ENCODE peak calls at places on chromosome 6, in four cellular contexts. One of them, this sample, is unnamed.

GRCh38 chr6:156999762-157000161 is 222.6 kb downstream of the ARID1B start:
- DNase-seq in HepG2: no peak
- DNase-seq in GM12878: no peak
- DNase-seq in K562: no peak
- DNase-seq in this sample: no peak

GRCh38 chr6:108561742-108562502 is 1.2 kb downstream of the FOXO3 start:
- DNase-seq in HepG2: peak; percentile 17
- DNase-seq in GM12878: no peak
- DNase-seq in K562: peak; percentile 31
- DNase-seq in this sample: no peak

GRCh38 chr6:106782524-106783265 is 153.3 kb downstream of the QRSL1 start:
- DNase-seq in HepG2: no peak
- DNase-seq in GM12878: no peak
- DNase-seq in K562: no peak
- DNase-seq in this sample: no peak

GRCh38 chr6:18507018-18507415 is 119.9 kb downstream of the RNF144B start:
- DNase-seq in HepG2: no peak
- DNase-seq in GM12878: no peak
- DNase-seq in K562: peak; percentile 20
- DNase-seq in this sample: no peak

GRCh38 chr6:56764081-56764566 is 121.4 kb upstream of the DST start:
- DNase-seq in HepG2: peak; percentile 69
- DNase-seq in GM12878: peak; percentile 84
- DNase-seq in K562: peak; percentile 25
- DNase-seq in this sample: peak; percentile 40

GRCh38 chr6:127854009-127854408 is 46.8 kb downstream of the THEMIS start:
- DNase-seq in HepG2: no peak
- DNase-seq in GM12878: no peak
- DNase-seq in K562: no peak
- DNase-seq in this sample: no peak

GRCh38 chr6:95099410-95099809 is 477.9 kb upstream of the MANEA start:
- DNase-seq in HepG2: no peak
- DNase-seq in GM12878: no peak
- DNase-seq in K562: no peak
- DNase-seq in this sample: no peak

GRCh38 chr6:15547379-15547778 is 115.4 kb downstream of the DTNBP1 start:
- DNase-seq in HepG2: no peak
- DNase-seq in GM12878: no peak
- DNase-seq in K562: no peak
- DNase-seq in this sample: no peak

GRCh38 chr6:60695232-60695631 is 1590.8 kb downstream of the KHDRBS2 start:
- DNase-seq in HepG2: no peak
- DNase-seq in GM12878: no peak
- DNase-seq in K562: no peak
- DNase-seq in this sample: no peak

GRCh38 chr6:160259585-160259984 is 964 bp upstream of the SLC22A2 start:
- DNase-seq in HepG2: no peak
- DNase-seq in GM12878: no peak
- DNase-seq in K562: no peak
- DNase-seq in this sample: no peak

GRCh38 chr6:159720708-159721107 is 6.6 kb upstream of the WTAP start:
- DNase-seq in HepG2: peak; percentile 82
- DNase-seq in GM12878: no peak
- DNase-seq in K562: peak; percentile 67
- DNase-seq in this sample: peak; percentile 32

GRCh38 chr6:56297022-56297995 is 49.9 kb upstream of the COL21A1 start:
- DNase-seq in HepG2: no peak
- DNase-seq in GM12878: no peak
- DNase-seq in K562: no peak
- DNase-seq in this sample: no peak

GRCh38 chr6:53862517-53863457 is 68.0 kb downstream of the LRRC1 start:
- DNase-seq in HepG2: no peak
- DNase-seq in GM12878: no peak
- DNase-seq in K562: no peak
- DNase-seq in this sample: no peak

GRCh38 chr6:2963756-2964155 is 7.6 kb downstream of the SERPINB6 start:
- DNase-seq in HepG2: no peak
- DNase-seq in GM12878: no peak
- DNase-seq in K562: no peak
- DNase-seq in this sample: no peak

GRCh38 chr6:134372603-134373281 is 54.8 kb upstream of the SGK1 start:
- DNase-seq in HepG2: no peak
- DNase-seq in GM12878: no peak
- DNase-seq in K562: no peak
- DNase-seq in this sample: no peak

GRCh38 chr6:168179702-168180382 is 100.8 kb upstream of the FRMD1 start:
- DNase-seq in HepG2: no peak
- DNase-seq in GM12878: no peak
- DNase-seq in K562: no peak
- DNase-seq in this sample: no peak

GRCh38 chr6:163415176-163415619 is 680 bp downstream of the QKI start:
- DNase-seq in HepG2: no peak
- DNase-seq in GM12878: no peak
- DNase-seq in K562: peak; percentile 42
- DNase-seq in this sample: no peak

GRCh38 chr6:34912715-34913464 is 23.8 kb downstream of the ANKS1A start:
- DNase-seq in HepG2: no peak
- DNase-seq in GM12878: peak; percentile 53
- DNase-seq in K562: no peak
- DNase-seq in this sample: no peak

GRCh38 chr6:169167581-169168301 is 85.9 kb downstream of the THBS2 start:
- DNase-seq in HepG2: no peak
- DNase-seq in GM12878: no peak
- DNase-seq in K562: no peak
- DNase-seq in this sample: peak; percentile 42

GRCh38 chr6:21208796-21209186 is 384.8 kb upstream of the SOX4 start:
- DNase-seq in HepG2: no peak
- DNase-seq in GM12878: no peak
- DNase-seq in K562: no peak
- DNase-seq in this sample: no peak

GRCh38 chr6:36221674-36222073 is 25.1 kb downstream of the BRPF3 start:
- DNase-seq in HepG2: no peak
- DNase-seq in GM12878: no peak
- DNase-seq in K562: peak; percentile 30
- DNase-seq in this sample: no peak

GRCh38 chr6:583639-584038 is 73.3 kb downstream of the HUS1B start:
- DNase-seq in HepG2: no peak
- DNase-seq in GM12878: no peak
- DNase-seq in K562: no peak
- DNase-seq in this sample: no peak

GRCh38 chr6:36139991-36140710 is 9.8 kb downstream of the MAPK13 start:
- DNase-seq in HepG2: no peak
- DNase-seq in GM12878: no peak
- DNase-seq in K562: peak; percentile 32
- DNase-seq in this sample: no peak

GRCh38 chr6:5249451-5250122 is 11.2 kb downstream of the LYRM4 start:
- DNase-seq in HepG2: no peak
- DNase-seq in GM12878: no peak
- DNase-seq in K562: no peak
- DNase-seq in this sample: no peak

GRCh38 chr6:137216106-137216505 is 3.1 kb downstream of the IFNGR1 start:
- DNase-seq in HepG2: no peak
- DNase-seq in GM12878: no peak
- DNase-seq in K562: no peak
- DNase-seq in this sample: no peak

GRCh38 chr6:79699606-79700005 is 68.5 kb downstream of the SH3BGRL2 start:
- DNase-seq in HepG2: no peak
- DNase-seq in GM12878: no peak
- DNase-seq in K562: no peak
- DNase-seq in this sample: no peak

GRCh38 chr6:24838081-24838480 is 39.4 kb upstream of the ARMH2 start:
- DNase-seq in HepG2: no peak
- DNase-seq in GM12878: no peak
- DNase-seq in K562: no peak
- DNase-seq in this sample: no peak

GRCh38 chr6:137290601-137291261 is 71.5 kb upstream of the IFNGR1 start:
- DNase-seq in HepG2: no peak
- DNase-seq in GM12878: no peak
- DNase-seq in K562: no peak
- DNase-seq in this sample: no peak

GRCh38 chr6:40610229-40610628 is 23.1 kb upstream of the LRFN2 start:
- DNase-seq in HepG2: no peak
- DNase-seq in GM12878: no peak
- DNase-seq in K562: no peak
- DNase-seq in this sample: no peak

GRCh38 chr6:35497571-35498406 is 910 bp upstream of the TEAD3 start:
- DNase-seq in HepG2: peak; percentile 47
- DNase-seq in GM12878: no peak
- DNase-seq in K562: peak; percentile 83
- DNase-seq in this sample: peak; percentile 40

GRCh38 chr6:30883743-30884520 is at the start of gene DDR1:
- DNase-seq in HepG2: peak; percentile 38
- DNase-seq in GM12878: no peak
- DNase-seq in K562: peak; percentile 93
- DNase-seq in this sample: peak; percentile 61

GRCh38 chr6:73968358-73968757 is 272.4 kb downstream of the CD109 start:
- DNase-seq in HepG2: no peak
- DNase-seq in GM12878: no peak
- DNase-seq in K562: no peak
- DNase-seq in this sample: no peak

GRCh38 chr6:44016131-44016870 is 111.0 kb downstream of the MRPL14 start:
- DNase-seq in HepG2: no peak
- DNase-seq in GM12878: no peak
- DNase-seq in K562: no peak
- DNase-seq in this sample: no peak
- TF ChIP-seq TARDBP in HepG2: no peak
- TF ChIP-seq TARDBP in GM12878: no peak
- TF ChIP-seq TARDBP in K562: no peak
- TF ChIP-seq TARDBP in this sample: no peak

GRCh38 chr6:52725133-52725529 is 38.1 kb downstream of the GSTA2 start:
- DNase-seq in HepG2: no peak
- DNase-seq in GM12878: no peak
- DNase-seq in K562: peak; percentile 29
- DNase-seq in this sample: no peak

GRCh38 chr6:52725530-52726192 is 37.6 kb downstream of the GSTA2 start:
- DNase-seq in HepG2: peak; percentile 99
- DNase-seq in GM12878: no peak
- DNase-seq in K562: peak; percentile 72
- DNase-seq in this sample: no peak

GRCh38 chr6:52726193-52726542 is 37.1 kb downstream of the GSTA2 start:
- DNase-seq in HepG2: no peak
- DNase-seq in GM12878: no peak
- DNase-seq in K562: no peak
- DNase-seq in this sample: no peak

GRCh38 chr6:52724041-52724405 is 39.3 kb downstream of the GSTA2 start:
- DNase-seq in HepG2: no peak
- DNase-seq in GM12878: no peak
- DNase-seq in K562: no peak
- DNase-seq in this sample: no peak

DNA sequence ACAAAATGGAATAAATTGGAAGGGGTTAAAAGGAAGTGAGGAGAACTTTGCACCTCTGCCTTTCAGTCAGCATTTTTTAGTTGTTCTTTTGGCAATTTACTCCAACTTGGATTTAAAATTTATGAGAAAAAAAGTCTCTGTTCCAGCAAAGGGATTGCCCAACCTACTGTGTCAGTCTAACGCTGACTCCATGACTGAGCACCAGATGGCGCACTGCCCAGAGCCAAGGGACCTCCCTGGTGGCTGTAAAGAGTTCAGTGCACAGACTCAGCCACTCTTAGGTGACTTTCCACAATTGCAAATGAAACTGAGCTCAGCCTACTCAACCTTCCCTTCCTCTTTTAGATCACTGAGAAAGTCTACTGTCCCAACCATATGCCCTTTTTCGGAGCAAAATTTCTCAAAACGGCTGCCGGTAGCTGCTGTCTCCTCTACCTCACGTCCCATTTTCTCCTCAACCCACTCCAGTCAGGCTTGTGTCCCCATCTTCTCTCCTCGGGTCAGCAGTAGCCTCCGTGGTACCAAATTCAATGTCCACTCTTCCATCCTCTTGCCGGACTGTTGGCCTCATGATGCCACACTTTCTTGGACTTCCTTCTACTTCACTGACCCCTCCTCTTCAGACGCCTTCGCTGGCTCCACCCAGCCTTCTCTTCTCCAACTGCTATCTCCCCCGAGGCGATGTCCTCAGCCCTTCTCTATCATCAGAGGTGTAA is 38.7 kb downstream of the GSTA2 start:
- DNase-seq in HepG2: peak; percentile 79
- DNase-seq in GM12878: peak; percentile 55
- DNase-seq in K562: peak; percentile 85
- DNase-seq in this sample: peak; percentile 83
- TF ChIP-seq BHLHE40 in HepG2: no peak
- TF ChIP-seq BHLHE40 in GM12878: no peak
- TF ChIP-seq BHLHE40 in K562: no peak
- TF ChIP-seq BHLHE40 in this sample: no peak

DNA sequence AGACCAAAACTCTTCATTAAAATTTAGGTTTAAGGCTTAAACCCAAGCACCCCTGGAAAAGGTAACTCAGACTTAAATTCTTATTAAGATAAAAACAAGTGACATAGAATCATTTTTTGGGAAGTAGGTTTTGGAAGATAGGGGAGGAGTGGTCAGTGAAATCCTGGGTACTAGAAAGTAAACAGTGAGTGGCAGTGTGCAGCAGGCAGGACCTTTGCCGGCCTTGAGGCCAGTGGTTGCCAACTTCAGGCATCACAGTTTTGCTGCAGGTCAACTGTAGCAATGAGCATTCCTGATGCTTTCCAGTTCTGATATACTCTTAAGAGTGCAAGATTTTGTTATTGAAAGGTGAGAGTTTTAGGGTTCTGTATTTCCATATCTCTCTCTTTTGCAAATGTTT is 69.3 kb upstream of the SUPT3H start:
- DNase-seq in HepG2: no peak
- DNase-seq in GM12878: no peak
- DNase-seq in K562: no peak
- DNase-seq in this sample: no peak
- TF ChIP-seq TARDBP in HepG2: no peak
- TF ChIP-seq TARDBP in GM12878: no peak
- TF ChIP-seq TARDBP in K562: no peak
- TF ChIP-seq TARDBP in this sample: no peak

GRCh38 chr6:90431521-90432407 is 135.1 kb upstream of the BACH2 start:
- DNase-seq in HepG2: no peak
- DNase-seq in GM12878: no peak
- DNase-seq in K562: no peak
- DNase-seq in this sample: no peak

GRCh38 chr6:90432408-90432775 is 135.7 kb upstream of the BACH2 start:
- DNase-seq in HepG2: no peak
- DNase-seq in GM12878: no peak
- DNase-seq in K562: no peak
- DNase-seq in this sample: no peak

GRCh38 chr6:90428514-90428913 is 131.9 kb upstream of the BACH2 start:
- DNase-seq in HepG2: no peak
- DNase-seq in GM12878: no peak
- DNase-seq in K562: no peak
- DNase-seq in this sample: no peak

GRCh38 chr6:90432937-90433336 is 136.3 kb upstream of the BACH2 start:
- DNase-seq in HepG2: no peak
- DNase-seq in GM12878: no peak
- DNase-seq in K562: no peak
- DNase-seq in this sample: no peak

GRCh38 chr6:90429713-90430112 is 133.1 kb upstream of the BACH2 start:
- DNase-seq in HepG2: no peak
- DNase-seq in GM12878: no peak
- DNase-seq in K562: peak; percentile 48
- DNase-seq in this sample: no peak
- TF ChIP-seq BHLHE40 in HepG2: no peak
- TF ChIP-seq BHLHE40 in GM12878: no peak
- TF ChIP-seq BHLHE40 in K562: no peak
- TF ChIP-seq BHLHE40 in this sample: no peak